ENCODE peak calls at places on chromosome 10, in seven cellular contexts. B is GM23248, X is PC-3, K is HCT116, C is OCI-LY7, A is SK-N-SH, Q is MM.1S. W is an unnamed sample.

GRCh38 chr10:34905200-34905927 is 90.3 kb upstream of the PARD3 start:
- DNase-seq in B (no peak), X (peak), K (no peak), C (no peak), A (no peak), Q (no peak), W (peak)

GRCh38 chr10:110525349-110526260 is 27.9 kb downstream of the DUSP5 start:
- DNase-seq in B (peak), X (peak), K (no peak), C (no peak), A (no peak), Q (no peak), W (no peak)

GRCh38 chr10:46557319-46558140 is 1.1 kb upstream of the GPRIN2 start:
- DNase-seq in B (no peak), X (no peak), K (no peak), C (no peak), A (no peak), Q (peak), W (peak)

GRCh38 chr10:22369433-22370072 is 24.3 kb downstream of the SPAG6 start:
- DNase-seq in B (peak), X (peak), K (peak), C (no peak), A (no peak), Q (no peak), W (no peak)

GRCh38 chr10:122112625-122113160 is 123.7 kb downstream of the TACC2 start:
- DNase-seq in B (peak), X (peak), K (peak), C (no peak), A (peak), Q (no peak), W (peak)

GRCh38 chr10:597976-598375 is 91.5 kb downstream of the DIP2C start:
- DNase-seq in B (no peak), X (no peak), K (no peak), C (no peak), A (no peak), Q (no peak), W (no peak)

GRCh38 chr10:15167411-15168295 is 840 bp downstream of the NMT2 start:
- DNase-seq in B (peak), X (peak), K (peak), C (peak), A (peak), Q (peak), W (peak)

GRCh38 chr10:113438660-113439059 is 114.2 kb upstream of the HABP2 start:
- DNase-seq in B (peak), X (peak), K (no peak), C (no peak), A (no peak), Q (no peak), W (no peak)

GRCh38 chr10:49307921-49308320 is 9.0 kb downstream of the C10orf71 start:
- DNase-seq in B (no peak), X (no peak), K (no peak), C (no peak), A (no peak), Q (no peak), W (no peak)

GRCh38 chr10:113475381-113475807 is 77.5 kb upstream of the HABP2 start:
- DNase-seq in B (peak), X (peak), K (no peak), C (no peak), A (no peak), Q (no peak), W (no peak)

GRCh38 chr10:132914732-132915131 is 27.6 kb downstream of the CFAP46 start:
- DNase-seq in B (no peak), X (no peak), K (no peak), C (no peak), A (no peak), Q (no peak), W (no peak)

GRCh38 chr10:69936091-69936490 is 116.6 kb upstream of the MACROH2A2 start:
- DNase-seq in B (peak), X (no peak), K (no peak), C (peak), A (no peak), Q (peak), W (peak)

GRCh38 chr10:113015201-113015600 is 65.2 kb downstream of the TCF7L2 start:
- DNase-seq in B (no peak), X (no peak), K (no peak), C (no peak), A (no peak), Q (no peak), W (no peak)

GRCh38 chr10:23610626-23611307 is 171.9 kb downstream of the OTUD1 start:
- DNase-seq in B (peak), X (no peak), K (no peak), C (no peak), A (no peak), Q (no peak), W (no peak)

GRCh38 chr10:123970927-123971286 is 79.3 kb upstream of the CPXM2 start:
- DNase-seq in B (no peak), X (no peak), K (no peak), C (no peak), A (no peak), Q (no peak), W (no peak)

GRCh38 chr10:132363921-132364593 is 32.1 kb downstream of the LRRC27 start:
- DNase-seq in B (peak), X (peak), K (no peak), C (no peak), A (peak), Q (no peak), W (no peak)

GRCh38 chr10:62108768-62109430 is 159.7 kb downstream of the RTKN2 start:
- DNase-seq in B (no peak), X (peak), K (no peak), C (peak), A (no peak), Q (no peak), W (no peak)

GRCh38 chr10:97853006-97853405 is 3.4 kb downstream of the GOLGA7B start:
- DNase-seq in B (no peak), X (no peak), K (no peak), C (no peak), A (no peak), Q (no peak), W (no peak)

GRCh38 chr10:88278912-88279311 is 304.2 kb downstream of the RNLS start:
- DNase-seq in B (no peak), X (no peak), K (no peak), C (no peak), A (no peak), Q (peak), W (no peak)

GRCh38 chr10:83432296-83433045 is 706.8 kb upstream of the GHITM start:
- DNase-seq in B (no peak), X (no peak), K (no peak), C (no peak), A (no peak), Q (no peak), W (no peak)

GRCh38 chr10:36488579-36488978 is 636.8 kb upstream of the ANKRD30A start:
- DNase-seq in B (no peak), X (no peak), K (no peak), C (no peak), A (no peak), Q (no peak), W (no peak)

GRCh38 chr10:93541402-93542357 is 24.8 kb upstream of the FFAR4 start:
- DNase-seq in B (peak), X (peak), K (peak), C (peak), A (peak), Q (no peak), W (peak)

GRCh38 chr10:44914891-44915290 is 3.8 kb downstream of the TMEM72 start:
- DNase-seq in B (no peak), X (no peak), K (no peak), C (no peak), A (no peak), Q (no peak), W (no peak)

GRCh38 chr10:34010891-34011290 is 676.4 kb upstream of the NRP1 start:
- DNase-seq in B (peak), X (no peak), K (no peak), C (no peak), A (no peak), Q (no peak), W (no peak)

GRCh38 chr10:29150010-29150409 is 138.9 kb upstream of the LYZL1 start:
- DNase-seq in B (no peak), X (no peak), K (no peak), C (no peak), A (peak), Q (no peak), W (no peak)

GRCh38 chr10:114395361-114396022 is 8.8 kb downstream of the AFAP1L2 start:
- DNase-seq in B (no peak), X (no peak), K (no peak), C (no peak), A (no peak), Q (no peak), W (no peak)

GRCh38 chr10:113534428-113534827 is 18.4 kb upstream of the HABP2 start:
- DNase-seq in B (no peak), X (peak), K (no peak), C (no peak), A (no peak), Q (no peak), W (no peak)

GRCh38 chr10:13613519-13613918 is 26.8 kb downstream of the PRPF18 start:
- DNase-seq in B (peak), X (peak), K (no peak), C (no peak), A (peak), Q (no peak), W (peak)

GRCh38 chr10:119595715-119596515 is 849 bp downstream of the TIAL1 start:
- DNase-seq in B (peak), X (no peak), K (no peak), C (peak), A (no peak), Q (peak), W (peak)

GRCh38 chr10:11587860-11588259 is 23.6 kb downstream of the USP6NL start:
- DNase-seq in B (no peak), X (peak), K (no peak), C (no peak), A (no peak), Q (no peak), W (peak)

GRCh38 chr10:34830527-34830926 is 15.4 kb upstream of the PARD3 start:
- DNase-seq in B (no peak), X (no peak), K (no peak), C (no peak), A (no peak), Q (no peak), W (no peak)

GRCh38 chr10:133489816-133490588 is 36.3 kb downstream of the SCART1 start:
- DNase-seq in B (no peak), X (no peak), K (no peak), C (no peak), A (no peak), Q (peak), W (no peak)

GRCh38 chr10:68595513-68595912 is 35.4 kb downstream of the TET1 start:
- DNase-seq in B (no peak), X (no peak), K (no peak), C (no peak), A (no peak), Q (no peak), W (no peak)

GRCh38 chr10:129771576-129772471 is 192.2 kb downstream of the EBF3 start:
- DNase-seq in B (no peak), X (no peak), K (no peak), C (no peak), A (no peak), Q (no peak), W (no peak)

GRCh38 chr10:9253121-9253520 is 1198.6 kb downstream of the GATA3 start:
- DNase-seq in B (peak), X (peak), K (no peak), C (no peak), A (peak), Q (no peak), W (no peak)

GRCh38 chr10:42932116-42932515 is 144.8 kb upstream of the RET start:
- DNase-seq in B (no peak), X (no peak), K (no peak), C (no peak), A (no peak), Q (no peak), W (no peak)

GRCh38 chr10:10294801-10295515 is 722.7 kb upstream of the CELF2 start:
- DNase-seq in B (no peak), X (no peak), K (no peak), C (no peak), A (no peak), Q (no peak), W (peak)
- TF ChIP-seq EZH2phosphoT487 in B (no peak), X (no peak), K (no peak), C (no peak), A (no peak), Q (no peak), W (no peak)

GRCh38 chr10:86793696-86794095 is 37.3 kb downstream of the BMPR1A start:
- DNase-seq in B (no peak), X (no peak), K (no peak), C (no peak), A (no peak), Q (no peak), W (peak)

GRCh38 chr10:86798636-86799035 is 42.2 kb downstream of the BMPR1A start:
- DNase-seq in B (peak), X (no peak), K (no peak), C (no peak), A (no peak), Q (peak), W (no peak)

GRCh38 chr10:86798030-86798429 is 41.6 kb downstream of the BMPR1A start:
- DNase-seq in B (peak), X (no peak), K (no peak), C (no peak), A (no peak), Q (no peak), W (no peak)

GRCh38 chr10:86792768-86793167 is 36.3 kb downstream of the BMPR1A start:
- DNase-seq in B (no peak), X (no peak), K (no peak), C (no peak), A (no peak), Q (no peak), W (no peak)

DNA sequence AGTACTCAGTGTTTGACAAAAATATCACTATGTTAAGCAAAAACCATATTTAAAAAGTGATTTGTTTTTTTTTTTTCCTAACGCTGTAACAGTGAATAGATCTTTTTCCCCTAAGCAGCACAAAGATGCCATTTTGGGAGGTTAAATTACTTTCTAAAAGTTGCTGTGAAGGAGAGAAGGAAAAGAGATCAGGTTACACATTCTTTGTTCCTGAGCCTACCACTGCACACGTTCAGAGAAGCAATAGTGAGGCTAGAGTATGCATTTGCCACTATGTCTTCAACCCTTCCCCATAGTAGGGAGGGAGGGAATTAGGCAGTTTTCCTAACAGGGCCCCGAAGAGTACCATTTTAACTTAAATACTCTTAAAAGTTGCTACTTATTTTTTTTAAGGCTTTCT is 38.9 kb downstream of the BMPR1A start:
- DNase-seq in B (peak), X (peak), K (peak), C (no peak), A (peak), Q (no peak), W (peak)
- TF ChIP-seq EZH2phosphoT487 in B (no peak), X (no peak), K (no peak), C (no peak), A (no peak), Q (no peak), W (no peak)

DNA sequence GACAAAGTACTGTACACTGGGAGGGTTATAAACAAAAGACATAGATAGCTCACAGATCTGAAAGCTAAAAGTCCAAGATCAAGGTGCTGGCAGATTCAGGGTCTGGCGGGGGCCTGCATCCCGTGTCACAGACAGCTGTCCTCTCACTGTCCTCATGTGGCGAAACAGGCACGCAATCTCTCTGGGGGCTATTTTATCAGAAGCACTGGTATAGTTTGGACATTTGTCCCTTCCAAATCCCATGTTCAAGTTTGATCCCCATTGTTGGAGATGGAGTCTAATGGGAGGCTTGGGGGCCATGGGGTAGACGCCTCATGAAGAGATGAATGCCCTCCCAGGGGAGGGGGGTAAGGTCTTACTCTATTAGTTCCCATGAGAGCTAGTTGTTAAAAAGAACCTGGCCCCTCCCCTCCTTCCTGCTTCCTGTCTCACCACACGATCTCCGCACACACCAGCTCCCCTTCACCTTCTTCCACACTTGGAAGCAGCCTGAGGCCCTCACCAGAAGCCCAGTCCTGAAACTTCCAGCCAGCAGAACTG is 72.5 kb upstream of the UCN3 start:
- DNase-seq in B (no peak), X (no peak), K (no peak), C (peak), A (no peak), Q (no peak), W (no peak)
- TF ChIP-seq EZH2phosphoT487 in B (no peak), X (no peak), K (no peak), C (no peak), A (no peak), Q (no peak), W (no peak)

GRCh38 chr10:71323407-71323806 is 4.3 kb downstream of the SLC29A3 start:
- DNase-seq in B (peak), X (no peak), K (peak), C (peak), A (peak), Q (no peak), W (peak)
- TF ChIP-seq EZH2phosphoT487 in B (no peak), X (no peak), K (no peak), C (no peak), A (no peak), Q (no peak), W (no peak)

GRCh38 chr10:51786684-51787035 is 87.3 kb upstream of the CSTF2T start:
- DNase-seq in B (peak), X (no peak), K (no peak), C (no peak), A (no peak), Q (no peak), W (no peak)
- TF ChIP-seq EZH2phosphoT487 in B (no peak), X (no peak), K (no peak), C (no peak), A (no peak), Q (no peak), W (no peak)

W was measured in GM23338.